ENCODE peak calls at places on chromosomes 7 and 10, in seven cellular contexts. F is activated CD4-positive, alpha-beta T cell treated with anti-CD3 and anti-CD28 coated beads, Interleukin-2, amount 10 ng/mL, durations not matched to agents 7 days and 5 days; E is A172; O is keratinocyte; M is NCI-H1092; I is chondrocyte; N is endothelial cell. V is an unnamed sample.

GRCh38 chr7:106775552-106775936 is 89.5 kb upstream of the PIK3CG start:
- DNase-seq in F (no peak), E (peak; percentile 88), O (no peak), M (no peak), I (no peak), N (no peak), V (no peak)

GRCh38 chr10:27679996-27680395 is 65.6 kb downstream of the MKX start:
- DNase-seq in F (no peak), E (no peak), O (no peak), M (no peak), I (no peak), N (no peak), V (no peak)

GRCh38 chr7:93092757-93093370 is 24.9 kb downstream of the SAMD9 start:
- DNase-seq in F (peak; percentile 15), E (peak; percentile 5), O (no peak), M (peak; percentile 3), I (no peak), N (peak; percentile 12), V (no peak)

GRCh38 chr7:45563401-45563800 is 10.8 kb upstream of the ADCY1 start:
- DNase-seq in F (no peak), E (no peak), O (no peak), M (no peak), I (no peak), N (no peak), V (no peak)

GRCh38 chr10:32972454-32972853 is 14.4 kb upstream of the ITGB1 start:
- DNase-seq in F (no peak), E (no peak), O (no peak), M (no peak), I (no peak), N (no peak), V (no peak)

GRCh38 chr10:109819807-109820206 is 103.5 kb downstream of the XPNPEP1 start:
- DNase-seq in F (no peak), E (no peak), O (no peak), M (no peak), I (no peak), N (no peak), V (no peak)

GRCh38 chr7:157011333-157012112 is 1.1 kb upstream of the MNX1 start:
- DNase-seq in F (no peak), E (no peak), O (no peak), M (peak; percentile 45), I (no peak), N (no peak), V (no peak)

GRCh38 chr7:19773361-19773760 is at the start of gene TMEM196:
- DNase-seq in F (no peak), E (no peak), O (no peak), M (no peak), I (no peak), N (peak; percentile 15), V (no peak)

GRCh38 chr10:26621243-26621888 is 76.1 kb upstream of the PDSS1 start:
- DNase-seq in F (no peak), E (no peak), O (no peak), M (no peak), I (no peak), N (no peak), V (no peak)

GRCh38 chr10:101818958-101819633 is 852 bp upstream of the OGA start:
- DNase-seq in F (no peak), E (no peak), O (no peak), M (no peak), I (no peak), N (no peak), V (no peak)

GRCh38 chr7:116593359-116594075 is 68.7 kb downstream of the CAV1 start:
- DNase-seq in F (no peak), E (no peak), O (no peak), M (no peak), I (no peak), N (no peak), V (no peak)

GRCh38 chr7:140594131-140594691 is 46.4 kb downstream of the DENND2A start:
- DNase-seq in F (no peak), E (no peak), O (no peak), M (no peak), I (no peak), N (peak; percentile 67), V (no peak)

GRCh38 chr7:69318794-69319193 is 279.5 kb upstream of the AUTS2 start:
- DNase-seq in F (no peak), E (no peak), O (no peak), M (no peak), I (no peak), N (no peak), V (no peak)

GRCh38 chr7:74063646-74064045 is 20.0 kb upstream of the LIMK1 start:
- DNase-seq in F (no peak), E (no peak), O (no peak), M (no peak), I (no peak), N (no peak), V (no peak)

GRCh38 chr10:26543567-26544306 is 105.6 kb downstream of the APBB1IP start:
- DNase-seq in F (peak; percentile 9), E (no peak), O (no peak), M (no peak), I (no peak), N (no peak), V (no peak)

GRCh38 chr10:4723860-4724259 is 102.1 kb upstream of the AKR1E2 start:
- DNase-seq in F (no peak), E (no peak), O (no peak), M (no peak), I (no peak), N (no peak), V (no peak)

GRCh38 chr7:100373261-100373831 is at the start of gene PILRA:
- DNase-seq in F (no peak), E (no peak), O (no peak), M (no peak), I (peak; percentile 68), N (no peak), V (no peak)

GRCh38 chr7:108669958-108670357 is 100.3 kb downstream of the DNAJB9 start:
- DNase-seq in F (no peak), E (no peak), O (no peak), M (no peak), I (no peak), N (no peak), V (no peak)